ENCODE peak calls at places on chromosomes 2 and 18, in ten cellular contexts. F is thoracic aorta, H is transverse colon, I is fibroblast of lung, R is GM12878, J is upper lobe of right lung, S is MM.1S, Z is Panc1, A is pancreas, N is cardiac muscle cell. E is an unnamed sample. For H3K36me3, the result is how much of the 10 kb centered on the place peaks cover.

GRCh38 chr2:106020821-106021316 is 173.2 kb downstream of the UXS1 start:
- DNase-seq in F (no peak), H (no peak), I (peak), R (no peak), J (no peak), S (no peak), Z (no peak), A (no peak), N (peak), E (no peak)

GRCh38 chr2:68978098-68978497 is 3.7 kb downstream of the GKN1 start:
- DNase-seq in F (no peak), H (no peak), I (no peak), R (no peak), J (no peak), S (no peak), Z (no peak), A (no peak), N (no peak), E (no peak)

GRCh38 chr2:157572725-157573124 is 55.9 kb downstream of the ACVR1C start:
- DNase-seq in F (no peak), H (no peak), I (peak), R (no peak), J (no peak), S (peak), Z (no peak), A (no peak), N (no peak), E (no peak)

GRCh38 chr2:235011607-235011928 is 59.8 kb downstream of the SH3BP4 start:
- DNase-seq in F (no peak), H (no peak), I (no peak), R (no peak), J (no peak), S (no peak), Z (no peak), A (no peak), N (no peak), E (no peak)

GRCh38 chr2:97963880-97964279 is 31.9 kb downstream of the TMEM131 start:
- DNase-seq in F (no peak), H (no peak), I (peak), R (no peak), J (no peak), S (no peak), Z (no peak), A (no peak), N (peak), E (no peak)

GRCh38 chr18:54444309-54444914 is 86.7 kb downstream of the C18orf54 start:
- DNase-seq in F (no peak), H (peak), I (peak), R (no peak), J (no peak), S (peak), Z (peak), A (peak), N (peak), E (peak)

GRCh38 chr2:100240386-100240785 is 81.9 kb downstream of the LONRF2 start:
- DNase-seq in F (no peak), H (no peak), I (no peak), R (no peak), J (no peak), S (no peak), Z (no peak), A (no peak), N (no peak), E (no peak)

GRCh38 chr2:180520206-180520605 is 460.2 kb upstream of the UBE2E3 start:
- DNase-seq in F (no peak), H (peak), I (no peak), R (no peak), J (no peak), S (peak), Z (no peak), A (no peak), N (peak), E (no peak)

GRCh38 chr18:48079885-48080284 is 149.4 kb upstream of the SMAD2 start:
- DNase-seq in F (no peak), H (no peak), I (no peak), R (no peak), J (no peak), S (no peak), Z (no peak), A (no peak), N (no peak), E (no peak)

GRCh38 chr18:25875574-25875973 is 214.8 kb downstream of the SS18 start:
- DNase-seq in F (no peak), H (no peak), I (peak), R (no peak), J (no peak), S (no peak), Z (no peak), A (no peak), N (peak), E (peak)

GRCh38 chr2:209933499-209934458 is 68.7 kb upstream of the RPE start:
- DNase-seq in F (no peak), H (no peak), I (peak), R (no peak), J (no peak), S (no peak), Z (no peak), A (no peak), N (peak), E (no peak)

GRCh38 chr2:225581906-225582305 is 182.4 kb downstream of the NYAP2 start:
- DNase-seq in F (no peak), H (no peak), I (no peak), R (no peak), J (no peak), S (no peak), Z (no peak), A (peak), N (no peak), E (no peak)

GRCh38 chr2:96806468-96807126 is 9.5 kb upstream of the CNNM3 start:
- DNase-seq in F (no peak), H (no peak), I (no peak), R (peak), J (no peak), S (no peak), Z (no peak), A (no peak), N (no peak), E (no peak)

GRCh38 chr18:76951600-76952247 is 129.4 kb downstream of the ZNF236 start:
- DNase-seq in F (no peak), H (no peak), I (no peak), R (no peak), J (no peak), S (no peak), Z (no peak), A (no peak), N (no peak), E (peak)

GRCh38 chr2:19176977-19177376 is 181.4 kb downstream of the OSR1 start:
- DNase-seq in F (no peak), H (no peak), I (peak), R (no peak), J (no peak), S (no peak), Z (no peak), A (no peak), N (no peak), E (no peak)

GRCh38 chr2:226199555-226199954 is 600.1 kb downstream of the IRS1 start:
- DNase-seq in F (no peak), H (no peak), I (no peak), R (no peak), J (no peak), S (no peak), Z (no peak), A (no peak), N (no peak), E (no peak)

GRCh38 chr2:165277860-165278656 is 38.8 kb downstream of the SCN2A start:
- DNase-seq in F (no peak), H (no peak), I (no peak), R (no peak), J (no peak), S (peak), Z (no peak), A (no peak), N (no peak), E (no peak)

GRCh38 chr18:56982756-56983155 is 164.1 kb upstream of the BOD1L2 start:
- DNase-seq in F (no peak), H (no peak), I (no peak), R (no peak), J (no peak), S (no peak), Z (no peak), A (no peak), N (no peak), E (no peak)

GRCh38 chr2:30601375-30601774 is 154.3 kb downstream of the LCLAT1 start:
- DNase-seq in F (no peak), H (no peak), I (peak), R (no peak), J (no peak), S (no peak), Z (no peak), A (no peak), N (peak), E (no peak)

GRCh38 chr2:38076710-38077430 is 919 bp upstream of the CYP1B1 start:
- DNase-seq in F (no peak), H (peak), I (peak), R (no peak), J (peak), S (peak), Z (no peak), A (peak), N (peak), E (no peak)

GRCh38 chr2:112075490-112076260 is 20.6 kb downstream of the TMEM87B start:
- DNase-seq in F (no peak), H (no peak), I (peak), R (no peak), J (no peak), S (no peak), Z (no peak), A (no peak), N (peak), E (no peak)

GRCh38 chr2:176239016-176239415 is 30.2 kb upstream of the MTX2 start:
- DNase-seq in F (no peak), H (no peak), I (no peak), R (no peak), J (no peak), S (no peak), Z (no peak), A (no peak), N (no peak), E (no peak)

GRCh38 chr2:199228887-199229819 is 228.6 kb downstream of the SATB2 start:
- DNase-seq in F (no peak), H (no peak), I (peak), R (peak), J (no peak), S (no peak), Z (peak), A (no peak), N (peak), E (peak)

GRCh38 chr2:120418174-120418787 is 72.3 kb downstream of the INHBB start:
- DNase-seq in F (no peak), H (no peak), I (no peak), R (no peak), J (peak), S (no peak), Z (no peak), A (peak), N (no peak), E (no peak)

GRCh38 chr2:60379216-60379615 is 174.2 kb downstream of the BCL11A start:
- DNase-seq in F (no peak), H (no peak), I (no peak), R (no peak), J (no peak), S (no peak), Z (no peak), A (no peak), N (no peak), E (no peak)

GRCh38 chr18:58394046-58394445 is 234.8 kb downstream of the ALPK2 start:
- DNase-seq in F (no peak), H (no peak), I (peak), R (no peak), J (no peak), S (no peak), Z (no peak), A (no peak), N (no peak), E (peak)

GRCh38 chr2:208222351-208222750 is 32.5 kb downstream of the IDH1 start:
- DNase-seq in F (no peak), H (no peak), I (peak), R (no peak), J (no peak), S (no peak), Z (no peak), A (no peak), N (no peak), E (no peak)

GRCh38 chr2:224449212-224450147 is 47.6 kb upstream of the FAM124B start:
- DNase-seq in F (no peak), H (no peak), I (peak), R (no peak), J (no peak), S (no peak), Z (no peak), A (no peak), N (peak), E (no peak)

GRCh38 chr2:11022064-11022463 is 110.3 kb downstream of the KCNF1 start:
- DNase-seq in F (no peak), H (no peak), I (no peak), R (no peak), J (no peak), S (no peak), Z (no peak), A (no peak), N (no peak), E (no peak)

GRCh38 chr2:36059684-36060083 is 295.9 kb upstream of the CRIM1 start:
- DNase-seq in F (no peak), H (no peak), I (no peak), R (peak), J (no peak), S (peak), Z (no peak), A (no peak), N (no peak), E (no peak)

GRCh38 chr2:74498500-74499268 is 719 bp downstream of the LBX2 start:
- DNase-seq in F (no peak), H (peak), I (no peak), R (no peak), J (no peak), S (no peak), Z (no peak), A (no peak), N (no peak), E (no peak)

GRCh38 chr2:144154205-144154604 is 365.7 kb downstream of the ZEB2 start:
- DNase-seq in F (no peak), H (no peak), I (no peak), R (no peak), J (no peak), S (no peak), Z (no peak), A (no peak), N (peak), E (no peak)

GRCh38 chr18:24231773-24232735 is 93.2 kb downstream of the CABYR start:
- DNase-seq in F (no peak), H (no peak), I (peak), R (no peak), J (no peak), S (no peak), Z (peak), A (no peak), N (peak), E (no peak)

GRCh38 chr2:165469417-165469816 is at the start of gene CSRNP3:
- DNase-seq in F (no peak), H (peak), I (peak), R (no peak), J (no peak), S (no peak), Z (no peak), A (peak), N (peak), E (peak)

GRCh38 chr18:29361843-29362242 is 1184.9 kb upstream of the CDH2 start:
- DNase-seq in F (no peak), H (no peak), I (no peak), R (no peak), J (no peak), S (no peak), Z (no peak), A (no peak), N (no peak), E (no peak)

GRCh38 chr2:240644171-240644651 is 18.9 kb downstream of the GPR35 start:
- DNase-seq in F (no peak), H (no peak), I (no peak), R (no peak), J (peak), S (no peak), Z (no peak), A (no peak), N (no peak), E (no peak)

GRCh38 chr2:168050377-168050776 is 197.0 kb downstream of the STK39 start:
- DNase-seq in F (no peak), H (no peak), I (no peak), R (no peak), J (no peak), S (no peak), Z (no peak), A (no peak), N (no peak), E (no peak)
- TF ChIP-seq CTCF in F (no peak), H (no peak), I (no peak), R (no peak), J (no peak), S (no peak), Z (no peak), A (no peak), N (no peak), E (no peak)

GRCh38 chr18:21538230-21538629 is 62.3 kb downstream of the ESCO1 start:
- DNase-seq in F (no peak), H (no peak), I (peak), R (no peak), J (no peak), S (no peak), Z (no peak), A (no peak), N (no peak), E (no peak)

DNA sequence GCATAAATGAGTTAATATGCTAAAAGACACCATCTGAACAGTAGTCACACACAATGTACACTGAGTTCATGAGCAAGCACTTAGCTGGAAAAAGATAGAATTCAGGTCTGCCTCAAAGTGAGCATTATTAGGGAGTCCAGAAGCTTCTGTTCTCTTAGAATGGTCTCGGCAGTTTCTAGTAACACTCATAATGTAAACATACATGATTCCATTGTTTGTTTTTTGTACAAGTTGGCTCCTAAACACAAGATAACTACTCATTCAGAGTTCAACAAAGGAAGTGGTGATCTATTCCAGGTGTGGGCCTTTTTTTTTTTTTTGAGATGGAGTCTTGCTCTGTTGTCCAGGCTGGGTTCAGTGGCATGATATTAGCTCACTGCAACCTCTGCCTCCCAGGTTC is 66.2 kb downstream of the ESCO1 start:
- DNase-seq in F (no peak), H (no peak), I (no peak), R (no peak), J (no peak), S (no peak), Z (no peak), A (no peak), N (no peak), E (no peak)
- H3K36me3 ChIP-seq in F (under half), H (under half), I (under half), R (under half), J (half or more), S (under half), Z (under half), A (under half), N (half or more), E (under half)

DNA sequence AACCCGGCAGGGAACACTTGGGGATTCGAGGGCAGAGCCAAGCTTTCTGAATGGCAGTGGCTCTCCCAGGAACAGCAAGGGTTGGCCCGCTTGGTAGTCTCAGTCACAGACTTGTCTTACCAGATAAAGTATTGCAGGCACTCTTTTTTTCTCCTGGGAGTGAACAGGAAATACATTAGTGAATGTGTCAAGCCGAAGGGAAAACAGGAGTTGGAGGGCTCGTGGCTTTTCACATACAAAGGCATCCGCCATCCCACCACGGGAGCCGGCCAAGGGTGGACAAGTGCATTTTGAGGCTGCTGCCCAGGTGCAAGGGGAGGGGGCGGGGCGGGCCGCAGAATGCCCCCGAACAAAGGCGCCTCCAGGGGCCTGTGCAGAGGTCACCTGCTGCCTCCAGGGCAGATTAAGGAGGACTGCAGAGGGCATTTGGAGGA is 163.3 kb upstream of the SIX3 start:
- DNase-seq in F (no peak), H (no peak), I (peak), R (no peak), J (no peak), S (no peak), Z (no peak), A (no peak), N (peak), E (no peak)
- H3K4me3 ChIP-seq in F (no peak), H (no peak), I (no peak), R (peak), J (no peak), S (no peak), Z (no peak), A (no peak), N (no peak), E (no peak)

GRCh38 chr2:44927979-44928659 is 13.4 kb upstream of the SIX3 start:
- DNase-seq in F (no peak), H (no peak), I (no peak), R (no peak), J (no peak), S (no peak), Z (no peak), A (no peak), N (no peak), E (no peak)

GRCh38 chr2:44930274-44930826 is 11.2 kb upstream of the SIX3 start:
- DNase-seq in F (no peak), H (no peak), I (no peak), R (no peak), J (no peak), S (no peak), Z (no peak), A (no peak), N (no peak), E (no peak)

GRCh38 chr2:44928660-44929471 is 12.6 kb upstream of the SIX3 start:
- DNase-seq in F (no peak), H (no peak), I (no peak), R (no peak), J (no peak), S (no peak), Z (no peak), A (no peak), N (no peak), E (no peak)

GRCh38 chr2:44931177-44931795 is 10.2 kb upstream of the SIX3 start:
- DNase-seq in F (no peak), H (no peak), I (no peak), R (no peak), J (no peak), S (no peak), Z (no peak), A (no peak), N (no peak), E (no peak)

GRCh38 chr2:44929680-44930273 is 11.7 kb upstream of the SIX3 start:
- DNase-seq in F (no peak), H (no peak), I (no peak), R (no peak), J (no peak), S (no peak), Z (no peak), A (no peak), N (no peak), E (no peak)
- TF ChIP-seq CTCF in F (no peak), H (no peak), I (no peak), R (no peak), J (no peak), S (no peak), Z (no peak), A (no peak), N (no peak), E (no peak)